ENCODE peak calls at places on chromosomes 13 and 19, in ten cellular contexts. U is left cardiac atrium; Y is AG09309; H is dorsolateral prefrontal cortex; W is stimulated activated CD8-positive, alpha-beta memory T cell treated with anti-CD3 and anti-CD28 coated beads, Interleukin-4, amount 100 ng/mL, for 4 hours; G is HT1080; F is activated T-cell treated with anti-CD3 and anti-CD28 coated beads for 1 hour; C is fibroblast of pulmonary artery; O is endodermal cell; R is sciatic nerve. L is an unnamed sample.

GRCh38 chr19:58182989-58183821 is at the start of gene ZNF274:
- DNase-seq in C (peak), R (peak), G (peak), Y (peak), H (peak), O (peak), F (peak), U (peak), W (peak), L (peak)

GRCh38 chr19:9075064-9075964 is 11.5 kb upstream of the OR1M1 start:
- DNase-seq in H (peak), Y (peak), G (peak), C (peak), F (no peak), R (peak), O (peak), W (no peak), U (peak), L (no peak)

GRCh38 chr13:98427331-98427995 is 149.4 kb downstream of the STK24 start:
- DNase-seq in C (no peak), G (no peak), H (peak), O (no peak), Y (no peak), R (peak), W (no peak), U (no peak), F (no peak), L (no peak)

GRCh38 chr19:41476583-41476982 is 33.6 kb downstream of the ERICH4 start:
- DNase-seq in O (no peak), U (no peak), Y (no peak), R (no peak), F (no peak), H (no peak), C (no peak), G (no peak), W (no peak), L (no peak)

GRCh38 chr13:80877209-80877943 is 536.5 kb upstream of the SPRY2 start:
- DNase-seq in Y (no peak), U (no peak), W (no peak), G (no peak), H (no peak), C (no peak), R (no peak), O (no peak), F (no peak), L (no peak)

GRCh38 chr13:33730147-33730546 is 87.8 kb upstream of the RFC3 start:
- DNase-seq in Y (no peak), F (no peak), H (no peak), R (no peak), U (no peak), G (no peak), C (no peak), W (no peak), O (no peak), L (no peak)

GRCh38 chr13:99288069-99288468 is 19.1 kb downstream of the GPR183 start:
- DNase-seq in R (no peak), Y (no peak), W (no peak), U (no peak), H (no peak), G (no peak), F (no peak), C (no peak), O (no peak), L (no peak)

GRCh38 chr19:35509018-35509652 is 4.3 kb downstream of the DMKN start:
- DNase-seq in F (peak), G (peak), R (no peak), W (peak), H (no peak), Y (no peak), O (peak), C (no peak), U (peak), L (no peak)

GRCh38 chr19:41511628-41512027 is 64.3 kb upstream of the CEACAM21 start:
- DNase-seq in Y (no peak), H (no peak), O (no peak), U (no peak), W (no peak), F (no peak), G (no peak), C (no peak), R (no peak), L (no peak)

GRCh38 chr19:44741258-44741731 is 7.2 kb upstream of the BCL3 start:
- DNase-seq in F (no peak), C (peak), U (no peak), H (no peak), W (no peak), Y (no peak), G (no peak), R (no peak), O (no peak), L (no peak)

GRCh38 chr19:4295972-4296771 is 6.0 kb downstream of the TMIGD2 start:
- DNase-seq in G (no peak), U (no peak), W (no peak), Y (no peak), O (peak), H (no peak), F (no peak), C (no peak), R (no peak), L (no peak)

GRCh38 chr19:49808762-49809154 is 4.3 kb downstream of the FUZ start:
- DNase-seq in Y (peak), G (no peak), F (peak), W (peak), O (peak), R (peak), U (peak), C (peak), H (peak), L (no peak)

GRCh38 chr19:16062789-16063188 is 13.5 kb upstream of the TPM4 start:
- DNase-seq in H (no peak), O (peak), R (no peak), F (peak), G (no peak), U (peak), W (no peak), C (peak), Y (no peak), L (peak)

GRCh38 chr19:55103190-55103589 is 14.2 kb downstream of the PPP1R12C start:
- DNase-seq in U (no peak), F (no peak), C (no peak), W (no peak), H (no peak), G (no peak), O (no peak), Y (no peak), R (no peak), L (no peak)

GRCh38 chr13:41352935-41353801 is 42.1 kb downstream of the NAA16 start:
- DNase-seq in C (peak), F (peak), R (no peak), H (peak), W (peak), Y (no peak), G (peak), U (no peak), O (peak), L (no peak)

GRCh38 chr13:42645717-42646116 is 71.8 kb downstream of the TNFSF11 start:
- DNase-seq in F (no peak), H (no peak), G (no peak), Y (no peak), R (no peak), U (no peak), C (no peak), O (no peak), W (no peak), L (no peak)

GRCh38 chr19:42577016-42577415 is 17.7 kb downstream of the CEACAM8 start:
- DNase-seq in C (no peak), W (no peak), R (no peak), U (no peak), G (no peak), H (no peak), Y (no peak), F (no peak), O (no peak), L (no peak)

GRCh38 chr13:46753917-46754316 is 43.0 kb downstream of the ESD start:
- DNase-seq in F (no peak), W (no peak), O (no peak), C (no peak), U (no peak), R (no peak), G (no peak), H (no peak), Y (no peak), L (no peak)

GRCh38 chr19:42081584-42082258 is 5.8 kb downstream of the ZNF574 start:
- DNase-seq in O (no peak), Y (no peak), G (peak), C (peak), F (no peak), H (no peak), W (no peak), R (no peak), U (no peak), L (no peak)

GRCh38 chr13:64369121-64369520 is 2861.0 kb downstream of the PCDH9 start:
- DNase-seq in G (peak), W (no peak), F (no peak), R (no peak), H (no peak), O (no peak), Y (no peak), U (no peak), C (peak), L (no peak)

GRCh38 chr19:49515767-49516166 is 3.3 kb downstream of the FCGRT start:
- DNase-seq in C (peak), G (no peak), R (no peak), F (no peak), W (no peak), H (no peak), O (no peak), Y (no peak), U (peak), L (no peak)

L was measured in NK-92 treated with Interleukin-12 subunit alpha and Interleukin-12 subunit beta, amount 100 ng/mL, for 24 hours.